ENCODE peak calls at places on chromosomes 12 and 14, in four cellular contexts. One of them, this sample, is unnamed.

GRCh38 chr14:95480109-95480886 is 36.2 kb downstream of the SYNE3 start:
- DNase-seq in cardiac muscle cell: no peak
- DNase-seq in progenitor cell of endocrine pancreas: no peak
- DNase-seq in Panc1: no peak
- DNase-seq in this sample: no peak

GRCh38 chr12:19759229-19759628 is 319.9 kb downstream of the AEBP2 start:
- DNase-seq in Panc1: no peak
- DNase-seq in progenitor cell of endocrine pancreas: no peak
- DNase-seq in cardiac muscle cell: no peak
- DNase-seq in this sample: no peak

GRCh38 chr14:74503973-74504335 is 10.4 kb downstream of the ISCA2 start:
- DNase-seq in Panc1: no peak
- DNase-seq in progenitor cell of endocrine pancreas: no peak
- DNase-seq in cardiac muscle cell: no peak
- DNase-seq in this sample: no peak

GRCh38 chr12:118980407-118981014 is 830 bp upstream of the SRRM4 start:
- DNase-seq in cardiac muscle cell: peak
- DNase-seq in progenitor cell of endocrine pancreas: no peak
- DNase-seq in Panc1: no peak
- DNase-seq in this sample: no peak

GRCh38 chr12:78562358-78563205 is 302.0 kb upstream of the SYT1 start:
- DNase-seq in Panc1: peak
- DNase-seq in progenitor cell of endocrine pancreas: no peak
- DNase-seq in cardiac muscle cell: no peak
- DNase-seq in this sample: no peak

GRCh38 chr14:31479026-31479425 is 8.8 kb downstream of the GPR33 start:
- DNase-seq in progenitor cell of endocrine pancreas: no peak
- DNase-seq in cardiac muscle cell: no peak
- DNase-seq in Panc1: no peak
- DNase-seq in this sample: no peak

GRCh38 chr14:71491925-71492324 is 440.3 kb upstream of the RGS6 start:
- DNase-seq in cardiac muscle cell: no peak
- DNase-seq in Panc1: no peak
- DNase-seq in progenitor cell of endocrine pancreas: no peak
- DNase-seq in this sample: no peak

GRCh38 chr12:69065804-69066203 is 132.8 kb upstream of the CPM start:
- DNase-seq in cardiac muscle cell: no peak
- DNase-seq in progenitor cell of endocrine pancreas: no peak
- DNase-seq in Panc1: no peak
- DNase-seq in this sample: no peak

GRCh38 chr14:54646576-54647130 is 79.7 kb downstream of the SAMD4A start:
- DNase-seq in Panc1: no peak
- DNase-seq in cardiac muscle cell: no peak
- DNase-seq in progenitor cell of endocrine pancreas: no peak
- DNase-seq in this sample: no peak

GRCh38 chr14:96229315-96229714 is 24.7 kb downstream of the BDKRB2 start:
- DNase-seq in cardiac muscle cell: no peak
- DNase-seq in Panc1: no peak
- DNase-seq in progenitor cell of endocrine pancreas: no peak
- DNase-seq in this sample: no peak

GRCh38 chr12:10690906-10691305 is 17.1 kb upstream of the STYK1 start:
- DNase-seq in progenitor cell of endocrine pancreas: no peak
- DNase-seq in cardiac muscle cell: no peak
- DNase-seq in Panc1: no peak
- DNase-seq in this sample: no peak

GRCh38 chr12:83793616-83794015 is 1106.9 kb downstream of the TMTC2 start:
- DNase-seq in progenitor cell of endocrine pancreas: no peak
- DNase-seq in Panc1: no peak
- DNase-seq in cardiac muscle cell: no peak
- DNase-seq in this sample: no peak

GRCh38 chr14:86574026-86574777 is 1044.3 kb downstream of the FLRT2 start:
- DNase-seq in Panc1: peak
- DNase-seq in progenitor cell of endocrine pancreas: no peak
- DNase-seq in cardiac muscle cell: no peak
- DNase-seq in this sample: no peak

GRCh38 chr12:18658179-18658578 is 79.6 kb downstream of the PLCZ1 start:
- DNase-seq in cardiac muscle cell: no peak
- DNase-seq in Panc1: no peak
- DNase-seq in progenitor cell of endocrine pancreas: no peak
- DNase-seq in this sample: no peak

GRCh38 chr12:98637068-98637467 is 7.5 kb downstream of the IKBIP start:
- DNase-seq in Panc1: no peak
- DNase-seq in progenitor cell of endocrine pancreas: no peak
- DNase-seq in cardiac muscle cell: no peak
- DNase-seq in this sample: no peak

GRCh38 chr12:69483700-69484099 is 13.5 kb downstream of the FRS2 start:
- DNase-seq in progenitor cell of endocrine pancreas: no peak
- DNase-seq in cardiac muscle cell: no peak
- DNase-seq in Panc1: no peak
- DNase-seq in this sample: no peak

GRCh38 chr14:21476526-21476924 is 234 bp downstream of the RAB2B start:
- DNase-seq in cardiac muscle cell: no peak
- DNase-seq in Panc1: peak
- DNase-seq in progenitor cell of endocrine pancreas: peak
- DNase-seq in this sample: peak

GRCh38 chr12:123512838-123513665 is 20.5 kb downstream of the RILPL1 start:
- DNase-seq in Panc1: no peak
- DNase-seq in progenitor cell of endocrine pancreas: no peak
- DNase-seq in cardiac muscle cell: peak
- DNase-seq in this sample: no peak

GRCh38 chr12:112823582-112824149 is 32.1 kb downstream of the RPH3A start:
- DNase-seq in Panc1: no peak
- DNase-seq in cardiac muscle cell: no peak
- DNase-seq in progenitor cell of endocrine pancreas: no peak
- DNase-seq in this sample: peak

GRCh38 chr12:90908465-90908864 is 46.5 kb downstream of the CCER1 start:
- DNase-seq in progenitor cell of endocrine pancreas: no peak
- DNase-seq in cardiac muscle cell: no peak
- DNase-seq in Panc1: no peak
- DNase-seq in this sample: no peak

GRCh38 chr12:12990700-12991468 is 9.2 kb downstream of the HEBP1 start:
- DNase-seq in Panc1: no peak
- DNase-seq in progenitor cell of endocrine pancreas: no peak
- DNase-seq in cardiac muscle cell: no peak
- DNase-seq in this sample: no peak

GRCh38 chr12:96850676-96851075 is 56.4 kb upstream of the NEDD1 start:
- DNase-seq in progenitor cell of endocrine pancreas: no peak
- DNase-seq in Panc1: no peak
- DNase-seq in cardiac muscle cell: no peak
- DNase-seq in this sample: no peak

GRCh38 chr14:72518809-72519377 is 375.0 kb downstream of the DPF3 start:
- DNase-seq in progenitor cell of endocrine pancreas: no peak
- DNase-seq in Panc1: no peak
- DNase-seq in cardiac muscle cell: no peak
- DNase-seq in this sample: no peak

DNA sequence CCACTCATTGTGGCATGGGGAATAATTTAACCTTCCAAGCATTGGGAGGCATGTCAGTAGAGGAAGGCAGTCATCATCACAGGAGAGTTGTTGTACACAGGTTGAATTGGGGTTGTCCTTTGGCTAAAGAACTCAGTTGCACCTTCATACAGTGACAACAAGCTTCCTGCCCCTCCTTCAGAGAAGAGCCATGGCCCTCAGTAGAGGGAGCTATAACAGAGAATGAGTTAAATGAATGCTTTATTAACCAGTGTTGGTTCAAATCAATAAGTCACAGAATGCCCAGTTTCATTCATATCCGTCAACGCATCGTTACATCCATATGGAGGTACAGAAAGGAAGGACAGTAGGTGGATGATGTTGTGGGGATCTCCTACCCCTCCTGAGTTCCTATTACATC is 4.8 kb downstream of the IFNG-AS1 start:
- DNase-seq in Panc1: no peak
- DNase-seq in progenitor cell of endocrine pancreas: no peak
- DNase-seq in cardiac muscle cell: no peak
- DNase-seq in this sample: no peak
- TF ChIP-seq CTCF in Panc1: peak
- TF ChIP-seq CTCF in progenitor cell of endocrine pancreas: no peak
- TF ChIP-seq CTCF in cardiac muscle cell: no peak
- TF ChIP-seq CTCF in this sample: no peak

GRCh38 chr12:102896067-102896466 is 21.0 kb downstream of the PAH start:
- DNase-seq in progenitor cell of endocrine pancreas: no peak
- DNase-seq in cardiac muscle cell: no peak
- DNase-seq in Panc1: no peak
- DNase-seq in this sample: no peak
- TF ChIP-seq CTCF in progenitor cell of endocrine pancreas: no peak
- TF ChIP-seq CTCF in cardiac muscle cell: no peak
- TF ChIP-seq CTCF in Panc1: no peak
- TF ChIP-seq CTCF in this sample: no peak

DNA sequence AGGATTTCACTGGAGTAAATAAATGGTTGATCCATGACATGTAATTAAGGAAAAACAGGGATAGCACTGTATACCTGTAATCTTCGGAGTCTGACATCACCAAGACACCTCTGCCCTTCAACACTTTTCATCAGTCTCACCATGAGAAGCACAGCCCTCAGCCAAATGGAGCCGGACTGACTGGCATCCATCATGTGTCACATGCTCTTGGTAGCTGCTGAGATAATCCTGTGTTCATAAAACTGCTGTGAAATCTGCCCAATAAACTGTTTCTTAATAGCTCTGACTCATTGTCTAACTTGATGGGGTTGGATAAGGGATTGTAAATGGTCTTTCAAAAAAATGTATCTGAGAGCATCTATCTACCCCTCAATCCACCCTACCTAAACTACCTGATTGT is 33.6 kb downstream of the KCNH5 start:
- DNase-seq in cardiac muscle cell: no peak
- DNase-seq in Panc1: no peak
- DNase-seq in progenitor cell of endocrine pancreas: no peak
- DNase-seq in this sample: no peak
- TF ChIP-seq CTCF in cardiac muscle cell: no peak
- TF ChIP-seq CTCF in Panc1: no peak
- TF ChIP-seq CTCF in progenitor cell of endocrine pancreas: no peak
- TF ChIP-seq CTCF in this sample: no peak

GRCh38 chr12:113868365-113868764 is 97.8 kb downstream of the RBM19 start:
- DNase-seq in progenitor cell of endocrine pancreas: no peak
- DNase-seq in cardiac muscle cell: no peak
- DNase-seq in Panc1: no peak
- DNase-seq in this sample: no peak
- TF ChIP-seq CTCF in progenitor cell of endocrine pancreas: no peak
- TF ChIP-seq CTCF in cardiac muscle cell: no peak
- TF ChIP-seq CTCF in Panc1: no peak
- TF ChIP-seq CTCF in this sample: no peak

GRCh38 chr12:109899783-109900751 is at the start of gene TCHP:
- DNase-seq in Panc1: peak
- DNase-seq in progenitor cell of endocrine pancreas: peak
- DNase-seq in cardiac muscle cell: peak
- DNase-seq in this sample: peak
- TF ChIP-seq CTCF in Panc1: no peak
- TF ChIP-seq CTCF in progenitor cell of endocrine pancreas: peak
- TF ChIP-seq CTCF in cardiac muscle cell: peak
- TF ChIP-seq CTCF in this sample: peak

GRCh38 chr12:102227954-102228353 is 30.3 kb upstream of the PMCH start:
- DNase-seq in cardiac muscle cell: no peak
- DNase-seq in progenitor cell of endocrine pancreas: no peak
- DNase-seq in Panc1: no peak
- DNase-seq in this sample: no peak
- TF ChIP-seq CTCF in cardiac muscle cell: no peak
- TF ChIP-seq CTCF in progenitor cell of endocrine pancreas: no peak
- TF ChIP-seq CTCF in Panc1: no peak
- TF ChIP-seq CTCF in this sample: no peak